ENCODE peak calls at places on chromosomes 12 and 14, in nine cellular contexts. U is cardiac muscle cell, R is OCI-LY7, O is HFFc6, J is cardiac fibroblast, E is nephron progenitor cell, G is heart left ventricle, T is GM20000, N is mammary epithelial cell. X is an unnamed sample.

GRCh38 chr14:106309423-106309822 is 783.0 kb downstream of the TMEM121 start:
- DNase-seq in J (no peak), N (no peak), R (no peak), E (no peak), T (no peak), U (no peak), G (no peak), O (no peak), X (no peak)

GRCh38 chr14:30243157-30243556 is 315.5 kb upstream of the PRKD1 start:
- DNase-seq in T (no peak), E (no peak), R (no peak), U (no peak), G (no peak), N (no peak), J (no peak), O (no peak), X (no peak)

GRCh38 chr12:131896080-131896810 is 1.8 kb downstream of the ULK1 start:
- DNase-seq in O (peak), E (peak), R (peak), U (peak), N (peak), G (peak), T (peak), J (peak), X (peak)

GRCh38 chr14:65012353-65012752 is 25.7 kb downstream of the FNTB start:
- DNase-seq in N (no peak), G (no peak), E (no peak), O (no peak), J (no peak), U (no peak), R (no peak), T (no peak), X (no peak)

GRCh38 chr12:85468356-85469157 is 188.5 kb downstream of the ALX1 start:
- DNase-seq in U (peak), N (peak), E (peak), T (peak), G (peak), O (peak), J (peak), R (peak), X (no peak)

GRCh38 chr14:99435327-99435726 is 45.3 kb downstream of the SETD3 start:
- DNase-seq in R (no peak), J (no peak), G (no peak), O (no peak), U (no peak), N (no peak), E (no peak), T (no peak), X (no peak)

GRCh38 chr14:96858643-96859042 is 61.5 kb downstream of the VRK1 start:
- DNase-seq in E (no peak), G (no peak), R (no peak), O (no peak), J (no peak), N (no peak), T (no peak), U (no peak), X (no peak)

GRCh38 chr12:130764073-130764472 is 48.0 kb upstream of the RIMBP2 start:
- DNase-seq in J (no peak), U (peak), G (no peak), O (peak), N (peak), E (no peak), T (no peak), R (peak), X (no peak)

GRCh38 chr14:100076133-100076532 is 10.9 kb downstream of the EVL start:
- DNase-seq in R (no peak), N (peak), J (peak), U (no peak), E (no peak), T (peak), O (peak), G (no peak), X (no peak)

GRCh38 chr14:99356031-99356430 is 84.0 kb upstream of the BCL11B start:
- DNase-seq in T (no peak), O (no peak), E (no peak), G (no peak), J (no peak), R (no peak), N (no peak), U (no peak), X (no peak)

GRCh38 chr12:22626429-22626828 is 1.5 kb downstream of the ETNK1 start:
- DNase-seq in T (peak), O (no peak), U (no peak), R (peak), J (peak), E (no peak), N (peak), G (no peak), X (no peak)

GRCh38 chr14:103517626-103518415 is 4.8 kb downstream of the CKB start:
- DNase-seq in G (peak), J (no peak), U (no peak), N (no peak), R (no peak), O (no peak), T (no peak), E (no peak), X (no peak)

GRCh38 chr12:58139894-58140293 is 198.5 kb downstream of the ATP23 start:
- DNase-seq in T (no peak), U (no peak), J (no peak), R (no peak), N (no peak), G (no peak), E (no peak), O (no peak), X (no peak)

DNA sequence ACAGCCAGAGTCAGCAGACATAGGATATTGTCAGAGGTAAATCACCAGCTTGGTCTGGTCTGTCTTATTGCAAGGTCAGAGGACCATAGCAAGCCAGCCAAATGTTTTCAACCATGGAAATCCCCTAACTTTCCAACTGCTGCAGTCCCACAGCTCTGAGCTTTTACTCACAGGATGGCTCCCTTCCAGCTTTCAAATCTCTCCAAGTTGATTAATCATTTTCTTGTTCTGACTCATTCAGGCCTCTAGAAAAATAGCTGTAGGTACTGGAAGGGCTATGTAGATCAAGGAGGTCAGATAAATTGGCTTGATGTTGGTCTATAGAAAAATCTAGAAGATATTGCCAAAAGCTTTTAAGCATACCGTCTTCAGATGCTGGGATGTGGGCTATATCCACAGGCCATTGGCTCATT is 413.1 kb downstream of the RAD51B start:
- DNase-seq in T (peak), U (peak), G (peak), E (no peak), J (peak), O (peak), R (no peak), N (peak), X (no peak)
- TF ChIP-seq CTCF in T (no peak), U (no peak), G (no peak), E (no peak), J (no peak), O (no peak), R (no peak), N (no peak), X (no peak)

DNA sequence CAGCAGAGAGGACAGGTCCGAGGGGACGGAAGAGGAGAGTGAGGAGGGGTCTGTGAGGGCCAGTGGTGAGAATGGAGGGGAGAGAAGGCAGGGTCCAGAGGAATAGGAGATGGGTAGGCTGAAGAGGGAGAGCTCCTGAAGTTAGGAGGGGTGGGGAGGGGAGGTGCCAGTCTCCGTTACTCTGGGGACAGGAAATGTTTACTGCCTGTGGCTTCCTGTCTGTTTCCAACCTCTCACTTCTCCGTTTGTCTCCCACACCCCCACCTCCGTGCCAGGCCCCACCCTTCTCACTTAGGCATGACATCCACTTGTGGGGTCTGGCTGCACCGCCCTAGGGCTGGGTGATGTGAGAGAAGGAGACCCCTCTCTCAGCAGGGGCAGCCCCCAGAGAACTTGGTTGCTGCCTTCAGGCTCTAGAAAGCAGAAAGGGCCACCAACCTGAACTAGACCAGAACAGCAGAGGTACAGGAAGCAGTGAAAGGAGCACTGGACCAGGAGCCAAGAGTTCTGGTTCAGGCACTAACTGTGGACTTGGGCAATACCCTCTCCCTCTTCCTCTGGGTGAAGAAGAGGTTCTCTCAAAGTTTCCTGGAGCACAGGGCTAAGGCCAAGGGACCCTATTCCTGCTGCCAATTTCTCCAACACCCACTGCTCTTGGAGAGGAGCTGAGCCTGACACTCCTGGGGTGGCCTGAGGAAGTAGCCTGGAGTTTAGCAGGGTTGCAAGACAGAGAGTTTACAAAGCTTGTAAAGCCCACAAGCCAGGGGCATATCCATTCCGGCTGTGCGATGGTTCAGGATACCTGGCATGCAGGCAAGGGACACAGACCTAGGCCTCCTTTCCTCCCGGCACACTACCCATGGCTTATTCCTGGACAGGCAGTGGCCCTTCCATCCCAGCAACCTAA is 5.5 kb downstream of the ITGA5 start:
- DNase-seq in R (peak), O (peak), J (peak), G (peak), U (no peak), T (no peak), N (no peak), E (no peak), X (no peak)
- TF ChIP-seq CTCF in R (no peak), O (no peak), J (no peak), G (no peak), U (no peak), T (no peak), N (no peak), E (no peak), X (no peak)

DNA sequence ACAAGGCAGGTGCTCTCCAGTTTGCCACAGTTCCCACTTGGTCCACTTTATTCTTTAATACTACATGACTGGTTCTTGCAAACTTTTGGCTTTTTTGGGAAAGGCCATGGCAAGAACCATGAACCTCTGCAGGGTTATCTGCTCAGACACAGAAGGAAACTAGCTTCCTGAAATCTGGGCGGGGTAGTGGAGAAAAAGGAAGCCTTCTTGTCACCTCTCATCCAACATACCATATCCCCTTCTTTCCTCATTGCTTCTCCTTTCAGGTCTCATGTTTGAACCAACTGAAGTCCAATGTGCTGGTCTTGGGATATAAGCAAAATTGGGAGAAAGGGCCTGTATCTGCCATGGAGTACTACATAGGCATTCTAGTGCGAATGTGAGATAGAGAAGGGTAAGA is 5.5 kb upstream of the KLHL33 start:
- DNase-seq in G (no peak), R (no peak), O (no peak), J (no peak), T (no peak), U (no peak), E (no peak), N (no peak), X (no peak)
- TF ChIP-seq CTCF in G (no peak), R (no peak), O (no peak), J (no peak), T (no peak), U (no peak), E (no peak), N (no peak), X (no peak)

GRCh38 chr14:22748691-22749090 is 17.8 kb upstream of the OXA1L start:
- DNase-seq in G (no peak), U (no peak), T (peak), E (no peak), R (peak), J (no peak), O (no peak), N (no peak), X (no peak)
- TF ChIP-seq CTCF in G (no peak), U (no peak), T (no peak), E (no peak), R (peak), J (no peak), O (no peak), N (no peak), X (no peak)